ENCODE peak calls at places on chromosomes 2 and 18, in five cellular contexts. T is stimulated activated CD8-positive, alpha-beta memory T cell treated with anti-CD3 and anti-CD28 coated beads, Interleukin-12 subunit alpha, Interleukin-12 subunit beta, amount 100 ng/mL, for 4 hours; X is IMR-90; U is astrocyte; L is astrocyte of the spinal cord. Y is an unnamed sample.

GRCh38 chr18:72700961-72701710 is 157.0 kb upstream of the CBLN2 start:
- DNase-seq in T (no peak), U (peak), X (peak), L (peak), Y (no peak)

GRCh38 chr2:10439185-10439879 is 8.8 kb downstream of the ODC1 start:
- DNase-seq in T (no peak), X (no peak), U (no peak), L (no peak), Y (no peak)

GRCh38 chr2:111054791-111055627 is 65.7 kb upstream of the BCL2L11 start:
- DNase-seq in L (no peak), U (peak), T (no peak), X (no peak), Y (no peak)

GRCh38 chr2:186771850-186772463 is 77.0 kb downstream of the ZSWIM2 start:
- DNase-seq in U (no peak), L (peak), T (no peak), X (no peak), Y (no peak)

GRCh38 chr2:132424526-132425121 is 8.0 kb downstream of the GPR39 start:
- DNase-seq in T (no peak), U (peak), X (peak), L (peak), Y (no peak)

GRCh38 chr18:21602302-21602592 is 1.7 kb upstream of the ESCO1 start:
- DNase-seq in X (no peak), L (no peak), U (no peak), T (no peak), Y (no peak)

GRCh38 chr2:143581989-143582719 is 452.9 kb downstream of the ARHGAP15 start:
- DNase-seq in X (peak), T (no peak), L (no peak), U (no peak), Y (peak)

GRCh38 chr18:59155140-59155539 is 15.5 kb downstream of the SEC11C start:
- DNase-seq in T (no peak), U (peak), L (peak), X (peak), Y (peak)

GRCh38 chr18:54261894-54262293 is 7.4 kb upstream of the POLI start:
- DNase-seq in U (no peak), T (no peak), L (no peak), X (no peak), Y (no peak)

GRCh38 chr2:215841175-215841816 is 172.1 kb downstream of the MREG start:
- DNase-seq in T (no peak), X (no peak), U (no peak), L (no peak), Y (no peak)

GRCh38 chr2:238487652-238488346 is 61.1 kb downstream of the ASB1 start:
- DNase-seq in X (no peak), L (no peak), U (no peak), T (no peak), Y (no peak)

GRCh38 chr2:218290316-218291261 is 1.7 kb downstream of the TMBIM1 start:
- DNase-seq in U (no peak), X (no peak), T (no peak), L (no peak), Y (no peak)

GRCh38 chr18:5868218-5868904 is 27.0 kb downstream of the TMEM200C start:
- DNase-seq in X (peak), T (no peak), L (peak), U (peak), Y (peak)

GRCh38 chr2:88658890-88659881 is 31.9 kb upstream of the EIF2AK3 start:
- DNase-seq in T (no peak), X (peak), L (peak), U (peak), Y (peak)

GRCh38 chr2:62873603-62874002 is 168.1 kb downstream of the EHBP1 start:
- DNase-seq in T (no peak), L (no peak), X (no peak), U (no peak), Y (no peak)

GRCh38 chr18:45538444-45538843 is 76.8 kb upstream of the SLC14A2 start:
- DNase-seq in L (no peak), X (no peak), U (no peak), T (no peak), Y (no peak)

GRCh38 chr2:223187256-223187655 is 135.3 kb downstream of the KCNE4 start:
- DNase-seq in T (no peak), L (no peak), U (no peak), X (no peak), Y (no peak)

GRCh38 chr18:48801728-48802542 is 148.8 kb downstream of the SMAD7 start:
- DNase-seq in U (no peak), L (no peak), T (no peak), X (no peak), Y (no peak)

GRCh38 chr2:196558506-196558905 is 81.0 kb upstream of the CCDC150 start:
- DNase-seq in X (no peak), L (no peak), T (no peak), U (no peak), Y (no peak)

GRCh38 chr2:109615637-109616144 is 1.5 kb downstream of the SOWAHC start:
- DNase-seq in U (no peak), T (no peak), L (no peak), X (no peak), Y (no peak)

GRCh38 chr2:231010201-231010730 is 14.3 kb downstream of the SPATA3 start:
- DNase-seq in X (no peak), L (no peak), T (no peak), U (no peak), Y (no peak)

GRCh38 chr18:40868110-40868858 is 1086.8 kb upstream of the PIK3C3 start:
- DNase-seq in X (peak), L (peak), U (peak), T (no peak), Y (peak)

GRCh38 chr2:32910883-32911598 is 35.7 kb upstream of the LTBP1 start:
- DNase-seq in X (no peak), U (peak), T (no peak), L (peak), Y (no peak)

GRCh38 chr2:223934870-223935269 is 10.3 kb downstream of the WDFY1 start:
- DNase-seq in X (no peak), T (no peak), U (no peak), L (no peak), Y (no peak)

GRCh38 chr18:3916082-3916481 is 466.1 kb downstream of the TGIF1 start:
- DNase-seq in X (no peak), U (no peak), L (no peak), T (no peak), Y (no peak)

GRCh38 chr2:190862591-190862991 is 18.0 kb upstream of the GLS start:
- DNase-seq in U (peak), L (no peak), X (peak), T (no peak), Y (no peak)

GRCh38 chr2:8525582-8526402 is 156.1 kb upstream of the ID2 start:
- DNase-seq in U (peak), X (peak), T (no peak), L (peak), Y (no peak)

GRCh38 chr2:10032746-10033105 is 10.6 kb upstream of the KLF11 start:
- DNase-seq in U (no peak), L (no peak), X (no peak), T (no peak), Y (no peak)

GRCh38 chr2:73987109-73987947 is 2.6 kb downstream of the TET3 start:
- DNase-seq in U (peak), X (peak), T (no peak), L (peak), Y (no peak)

GRCh38 chr2:201006704-201007103 is 43.2 kb upstream of the ORC2 start:
- DNase-seq in X (no peak), T (no peak), L (no peak), U (no peak), Y (no peak)

GRCh38 chr2:168626096-168626495 is 170.0 kb downstream of the CERS6 start:
- DNase-seq in U (no peak), X (no peak), T (no peak), L (no peak), Y (no peak)

GRCh38 chr2:205787761-205788160 is 105.5 kb downstream of the NRP2 start:
- DNase-seq in X (no peak), L (no peak), U (no peak), T (no peak), Y (no peak)

Y was measured in LHCN-M2.